ENCODE peak calls at places on chromosomes 5 and 9, in four cellular contexts. T is activated CD4-positive, CD25-positive, alpha-beta regulatory T cell; X is hypothalamus; D is M059J. I is an unnamed sample.

GRCh38 chr5:91362935-91363334 is 20.2 kb downstream of the ARRDC3 start:
- DNase-seq in D (no peak), X (no peak), T (no peak), I (no peak)

GRCh38 chr5:141960018-141960417 is 2.0 kb upstream of the PCDH12 start:
- DNase-seq in T (no peak), D (no peak), X (no peak), I (no peak)

GRCh38 chr9:85723220-85723619 is 18.5 kb downstream of the AGTPBP1 start:
- DNase-seq in X (no peak), T (no peak), D (no peak), I (no peak)

GRCh38 chr9:114867327-114867726 is 61.5 kb upstream of the TNFSF15 start:
- DNase-seq in X (no peak), T (no peak), D (no peak), I (no peak)

GRCh38 chr9:121699271-121700164 is 48.1 kb downstream of the DAB2IP start:
- DNase-seq in T (no peak), X (peak), D (peak), I (no peak)

GRCh38 chr5:34604119-34604675 is 51.9 kb upstream of the RAI14 start:
- DNase-seq in X (no peak), D (peak), T (no peak), I (no peak)

GRCh38 chr9:111691686-111692329 is 30.4 kb downstream of the GNG10 start:
- DNase-seq in D (peak), X (no peak), T (no peak), I (no peak)

GRCh38 chr5:149838881-149839739 is 105.5 kb downstream of the PDE6A start:
- DNase-seq in D (peak), X (no peak), T (no peak), I (no peak)